ENCODE peak calls at places on chromosome 20, in eight cellular contexts. T, V, G, U, C, Z, Y and W are unnamed samples.

GRCh38 chr20:5000263-5001173 is 792 bp downstream of the SLC23A2 start:
- DNase-seq in V (no peak), G (no peak), C (peak), Z (no peak), Y (peak), U (peak), T (peak), W (no peak)

GRCh38 chr20:58433759-58434158 is 44.7 kb downstream of the VAPB start:
- DNase-seq in U (peak), G (peak), Z (no peak), Y (peak), C (no peak), V (no peak), T (peak), W (no peak)

GRCh38 chr20:63696628-63697356 is at the start of gene TNFRSF6B:
- DNase-seq in Z (no peak), G (no peak), V (no peak), Y (no peak), T (no peak), C (peak), U (no peak), W (no peak)

GRCh38 chr20:63533388-63533787 is 3.8 kb downstream of the PTK6 start:
- DNase-seq in V (no peak), Z (no peak), Y (no peak), U (no peak), C (no peak), G (no peak), T (peak), W (no peak)

GRCh38 chr20:56736285-56736857 is 107.3 kb downstream of the TFAP2C start:
- DNase-seq in Y (no peak), T (no peak), Z (no peak), G (no peak), U (no peak), V (no peak), C (no peak), W (no peak)

GRCh38 chr20:1810926-1811620 is 84.1 kb upstream of the SIRPA start:
- DNase-seq in C (no peak), V (no peak), T (no peak), U (peak), Y (peak), Z (no peak), G (peak), W (peak)

GRCh38 chr20:35134900-35135299 is 12.2 kb downstream of the EDEM2 start:
- DNase-seq in Z (no peak), Y (peak), C (no peak), T (no peak), U (no peak), G (no peak), V (no peak), W (no peak)

GRCh38 chr20:57654363-57654997 is 34.3 kb upstream of the ZBP1 start:
- DNase-seq in Y (peak), C (peak), U (peak), Z (peak), T (peak), G (peak), V (peak), W (peak)

GRCh38 chr20:64232794-64233193 is 22.8 kb upstream of the PCMTD2 start:
- DNase-seq in G (no peak), Y (no peak), U (no peak), V (no peak), T (no peak), C (no peak), Z (no peak), W (no peak)

GRCh38 chr20:19864130-19864529 is 106.1 kb downstream of the RIN2 start:
- DNase-seq in U (no peak), G (no peak), V (no peak), Z (no peak), Y (no peak), C (no peak), T (no peak), W (no peak)

GRCh38 chr20:2219481-2220006 is 76.3 kb upstream of the TGM3 start:
- DNase-seq in C (no peak), Z (no peak), Y (no peak), T (no peak), U (no peak), G (no peak), V (no peak), W (no peak)

GRCh38 chr20:36796117-36796516 is 22.6 kb upstream of the DSN1 start:
- DNase-seq in Z (no peak), Y (no peak), T (no peak), C (no peak), G (no peak), V (no peak), U (no peak), W (no peak)

GRCh38 chr20:7571521-7572065 is 368.7 kb downstream of the HAO1 start:
- DNase-seq in G (no peak), T (no peak), Z (no peak), V (no peak), Y (no peak), U (no peak), C (no peak), W (no peak)

GRCh38 chr20:35307666-35308653 is 15.7 kb upstream of the FAM83C start:
- DNase-seq in T (no peak), U (peak), G (peak), V (no peak), Z (peak), C (no peak), Y (peak), W (no peak)

GRCh38 chr20:63706852-63707557 is 771 bp downstream of the ARFRP1 start:
- DNase-seq in Y (peak), G (no peak), T (peak), C (peak), U (peak), Z (no peak), V (peak), W (peak)

GRCh38 chr20:57907131-57908083 is 197.6 kb upstream of the PMEPA1 start:
- DNase-seq in G (peak), C (no peak), V (no peak), Z (no peak), Y (no peak), U (no peak), T (no peak), W (no peak)

GRCh38 chr20:50292324-50293243 is 102.0 kb downstream of the CEBPB start:
- DNase-seq in T (peak), U (peak), Z (peak), G (peak), Y (peak), C (peak), V (no peak), W (no peak)

GRCh38 chr20:50304501-50304856 is 113.8 kb downstream of the CEBPB start:
- DNase-seq in U (peak), C (no peak), V (no peak), T (peak), Z (no peak), Y (peak), G (peak), W (no peak)

GRCh38 chr20:41182296-41183212 is 45.2 kb downstream of the PLCG1 start:
- DNase-seq in U (no peak), V (no peak), Y (no peak), Z (no peak), T (no peak), C (no peak), G (no peak), W (no peak)

GRCh38 chr20:51135926-51136325 is 113.0 kb upstream of the KCNG1 start:
- DNase-seq in Y (no peak), V (no peak), G (no peak), T (no peak), U (no peak), C (no peak), Z (no peak), W (no peak)

GRCh38 chr20:18533978-18534644 is 26.4 kb downstream of the SEC23B start:
- DNase-seq in V (no peak), C (no peak), Y (no peak), G (no peak), Z (no peak), T (no peak), U (no peak), W (no peak)

GRCh38 chr20:10467985-10468845 is 33.1 kb downstream of the SLX4IP start:
- DNase-seq in G (no peak), C (no peak), Z (no peak), V (no peak), U (peak), Y (peak), T (no peak), W (no peak)

GRCh38 chr20:7031222-7031621 is 263.7 kb downstream of the BMP2 start:
- DNase-seq in T (peak), Y (peak), G (peak), Z (no peak), V (no peak), U (no peak), C (no peak), W (no peak)

GRCh38 chr20:24957326-24957996 is 8.4 kb downstream of the CST7 start:
- DNase-seq in T (no peak), Y (no peak), U (no peak), C (no peak), V (no peak), G (no peak), Z (no peak), W (peak)

GRCh38 chr20:24109008-24109407 is 120.4 kb upstream of the GGTLC1 start:
- DNase-seq in V (peak), U (no peak), C (no peak), Y (no peak), G (no peak), Z (no peak), T (no peak), W (no peak)

GRCh38 chr20:43535370-43536004 is 23.3 kb upstream of the SGK2 start:
- DNase-seq in U (no peak), Y (no peak), V (no peak), G (no peak), C (no peak), Z (no peak), T (no peak), W (no peak)

GRCh38 chr20:51484141-51484815 is 58.2 kb downstream of the NFATC2 start:
- DNase-seq in U (no peak), Z (no peak), Y (no peak), G (no peak), C (no peak), T (no peak), V (no peak), W (no peak)

GRCh38 chr20:3710703-3711417 is 1.5 kb downstream of the SIGLEC1 start:
- DNase-seq in Y (peak), T (peak), V (peak), C (peak), U (peak), Z (no peak), G (peak), W (no peak)

GRCh38 chr20:16666272-16666671 is 63.6 kb upstream of the SNRPB2 start:
- DNase-seq in Y (no peak), V (peak), T (no peak), G (no peak), C (no peak), U (no peak), Z (no peak), W (no peak)
- TF ChIP-seq CTCF in Y (peak), V (peak), T (no peak), G (no peak), C (peak), U (no peak), Z (no peak), W (peak)

GRCh38 chr20:54201268-54201846 is 6.5 kb upstream of the PFDN4 start:
- DNase-seq in G (no peak), Z (no peak), U (no peak), C (no peak), V (no peak), T (no peak), Y (no peak), W (no peak)
- TF ChIP-seq CTCF in G (no peak), Z (no peak), U (no peak), C (no peak), V (no peak), T (no peak), Y (no peak), W (no peak)

DNA sequence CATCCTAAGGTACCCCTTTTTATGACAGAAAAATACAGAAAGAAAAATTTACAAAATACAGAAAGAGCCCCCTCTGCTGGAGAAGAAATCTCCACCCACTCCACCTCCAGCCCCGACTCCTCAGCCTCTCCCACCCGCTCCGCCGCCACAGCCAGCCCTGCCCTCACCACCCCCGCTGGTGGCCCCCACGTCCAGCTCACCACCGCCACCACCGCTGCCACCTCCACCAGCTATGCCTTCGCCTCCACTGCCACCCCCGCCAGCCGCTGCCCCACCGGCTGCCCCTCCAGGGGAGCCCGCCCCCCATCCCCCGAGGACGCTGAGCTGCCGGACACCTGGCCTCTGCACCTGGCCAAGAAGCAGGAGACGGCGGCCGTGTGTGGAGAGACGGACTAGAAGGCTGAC is 17.7 kb downstream of the WFDC2 start:
- DNase-seq in Z (no peak), T (no peak), G (no peak), V (no peak), Y (no peak), U (no peak), C (peak), W (no peak)
- TF ChIP-seq CTCF in Z (peak), T (no peak), G (peak), V (no peak), Y (no peak), U (peak), C (peak), W (peak)

GRCh38 chr20:49225896-49226295 is 6.7 kb downstream of the DDX27 start:
- DNase-seq in C (no peak), T (no peak), V (no peak), Y (no peak), G (no peak), U (no peak), Z (no peak), W (no peak)
- TF ChIP-seq CTCF in C (no peak), T (no peak), V (no peak), Y (no peak), G (no peak), U (no peak), Z (peak), W (no peak)